ENCODE peak calls at places on chromosomes 11 and 22, in ten cellular contexts. W is nephron progenitor cell; G is occipital lobe; O is anterior cingulate cortex; X is COLO829; B is activated CD8-positive, alpha-beta T cell treated with anti-CD3 and anti-CD28 coated beads for 36 hours; T is AG04450; C is activated naive CD8-positive, alpha-beta T cell treated with anti-CD3 and anti-CD28 coated beads, Interleukin-2, amount 50 U/mL, for 24 hours; N is hypothalamus; R is NCI-H1694 treated with DMSO at 0.1 percent for 48 hours. F is an unnamed sample.

GRCh38 chr11:69916806-69917387 is 97.7 kb upstream of the FGF3 start:
- DNase-seq in W (no peak), G (no peak), O (no peak), X (no peak), B (no peak), T (no peak), C (no peak), N (no peak), R (no peak), F (no peak)

GRCh38 chr11:83195176-83195531 is 1.6 kb downstream of the ANKRD42 start:
- DNase-seq in W (no peak), G (no peak), O (no peak), X (no peak), B (no peak), T (no peak), C (no peak), N (no peak), R (no peak), F (no peak)

GRCh38 chr11:129723146-129723963 is 92.3 kb upstream of the TMEM45B start:
- DNase-seq in W (no peak), G (no peak), O (no peak), X (no peak), B (no peak), T (no peak), C (no peak), N (no peak), R (no peak), F (no peak)

GRCh38 chr22:50184541-50185383 is 951 bp upstream of the TRABD start:
- DNase-seq in W (no peak), G (no peak), O (no peak), X (no peak), B (no peak), T (no peak), C (no peak), N (no peak), R (no peak), F (no peak)

GRCh38 chr11:128213461-128213860 is 373.9 kb downstream of the ETS1 start:
- DNase-seq in W (no peak), G (no peak), O (no peak), X (no peak), B (no peak), T (no peak), C (no peak), N (no peak), R (no peak), F (no peak)

GRCh38 chr11:33828604-33829429 is 54.5 kb upstream of the FBXO3 start:
- DNase-seq in W (peak), G (no peak), O (no peak), X (no peak), B (no peak), T (no peak), C (no peak), N (no peak), R (no peak), F (no peak)

GRCh38 chr22:24289138-24289537 is 18.5 kb downstream of the SPECC1L start:
- DNase-seq in W (no peak), G (no peak), O (no peak), X (no peak), B (no peak), T (peak), C (no peak), N (no peak), R (no peak), F (no peak)

GRCh38 chr11:34176980-34177319 is 71.5 kb downstream of the NAT10 start:
- DNase-seq in W (no peak), G (no peak), O (no peak), X (peak), B (no peak), T (no peak), C (no peak), N (no peak), R (no peak), F (no peak)

GRCh38 chr22:43273902-43274484 is 69.2 kb downstream of the SCUBE1 start:
- DNase-seq in W (peak), G (no peak), O (peak), X (peak), B (peak), T (no peak), C (peak), N (no peak), R (peak), F (peak)

GRCh38 chr22:23383491-23384450 is 196.3 kb downstream of the IGLL1 start:
- DNase-seq in W (peak), G (no peak), O (no peak), X (no peak), B (no peak), T (no peak), C (no peak), N (no peak), R (no peak), F (no peak)

GRCh38 chr11:62443390-62444201 is 24.8 kb downstream of the SCGB1A1 start:
- DNase-seq in W (no peak), G (no peak), O (no peak), X (no peak), B (no peak), T (no peak), C (no peak), N (no peak), R (no peak), F (no peak)

GRCh38 chr11:76159983-76160661 is 46.2 kb downstream of the WNT11 start:
- DNase-seq in W (no peak), G (no peak), O (no peak), X (no peak), B (no peak), T (no peak), C (no peak), N (no peak), R (peak), F (no peak)

GRCh38 chr11:127056338-127056971 is 55.9 kb upstream of the KIRREL3 start:
- DNase-seq in W (peak), G (no peak), O (no peak), X (no peak), B (peak), T (no peak), C (no peak), N (no peak), R (no peak), F (no peak)

GRCh38 chr22:20239951-20240773 is 28.0 kb downstream of the RTN4R start:
- DNase-seq in W (peak), G (peak), O (peak), X (no peak), B (no peak), T (no peak), C (no peak), N (no peak), R (peak), F (no peak)

GRCh38 chr22:48578138-48579034 is 1249.3 kb downstream of the BRD1 start:
- DNase-seq in W (no peak), G (no peak), O (peak), X (no peak), B (no peak), T (no peak), C (no peak), N (no peak), R (no peak), F (no peak)

GRCh38 chr11:69912911-69913451 is 93.8 kb upstream of the FGF3 start:
- DNase-seq in W (peak), G (no peak), O (peak), X (no peak), B (peak), T (no peak), C (no peak), N (no peak), R (no peak), F (peak)

GRCh38 chr22:30309981-30310672 is 16.6 kb downstream of the TBC1D10A start:
- DNase-seq in W (no peak), G (no peak), O (no peak), X (no peak), B (peak), T (no peak), C (no peak), N (no peak), R (no peak), F (no peak)

GRCh38 chr22:37195921-37196320 is 7.9 kb upstream of the C1QTNF6 start:
- DNase-seq in W (no peak), G (no peak), O (no peak), X (no peak), B (no peak), T (no peak), C (no peak), N (no peak), R (no peak), F (no peak)

GRCh38 chr11:64095949-64096348 is 60.2 kb downstream of the FLRT1 start:
- DNase-seq in W (no peak), G (no peak), O (no peak), X (no peak), B (no peak), T (no peak), C (no peak), N (no peak), R (no peak), F (no peak)

GRCh38 chr11:24145411-24145810 is 351.4 kb upstream of the LUZP2 start:
- DNase-seq in W (no peak), G (no peak), O (no peak), X (no peak), B (no peak), T (no peak), C (no peak), N (no peak), R (no peak), F (no peak)

GRCh38 chr11:111301004-111301839 is 2.9 kb downstream of the POU2AF3 start:
- DNase-seq in W (no peak), G (no peak), O (no peak), X (no peak), B (no peak), T (no peak), C (no peak), N (no peak), R (peak), F (no peak)

GRCh38 chr11:35031869-35032268 is 107.1 kb upstream of the CD44 start:
- DNase-seq in W (no peak), G (no peak), O (no peak), X (peak), B (no peak), T (no peak), C (no peak), N (no peak), R (no peak), F (no peak)

GRCh38 chr22:47356433-47357011 is 594.1 kb downstream of the TBC1D22A start:
- DNase-seq in W (no peak), G (no peak), O (no peak), X (no peak), B (no peak), T (no peak), C (no peak), N (no peak), R (peak), F (no peak)

GRCh38 chr11:14376920-14377319 is 17.9 kb upstream of the RRAS2 start:
- DNase-seq in W (no peak), G (no peak), O (no peak), X (no peak), B (no peak), T (no peak), C (no peak), N (no peak), R (no peak), F (no peak)

GRCh38 chr11:94325681-94326080 is 21.3 kb downstream of the IZUMO1R start:
- DNase-seq in W (peak), G (no peak), O (no peak), X (peak), B (peak), T (no peak), C (peak), N (no peak), R (no peak), F (peak)

GRCh38 chr11:13745165-13745564 is 76.7 kb downstream of the FAR1 start:
- DNase-seq in W (no peak), G (no peak), O (no peak), X (no peak), B (no peak), T (no peak), C (no peak), N (no peak), R (no peak), F (no peak)

GRCh38 chr22:38107692-38108515 is 2.6 kb downstream of the BAIAP2L2 start:
- DNase-seq in W (no peak), G (no peak), O (no peak), X (no peak), B (no peak), T (no peak), C (no peak), N (no peak), R (no peak), F (no peak)

GRCh38 chr11:2459796-2460531 is 15.2 kb downstream of the KCNQ1 start:
- DNase-seq in W (no peak), G (no peak), O (no peak), X (no peak), B (no peak), T (no peak), C (no peak), N (no peak), R (no peak), F (no peak)

GRCh38 chr11:69280994-69281393 is 13.0 kb upstream of the MYEOV start:
- DNase-seq in W (no peak), G (no peak), O (no peak), X (peak), B (no peak), T (no peak), C (no peak), N (no peak), R (no peak), F (no peak)

GRCh38 chr11:569273-569885 is 6.9 kb upstream of the PHRF1 start:
- DNase-seq in W (no peak), G (no peak), O (no peak), X (no peak), B (no peak), T (no peak), C (no peak), N (no peak), R (no peak), F (no peak)